ENCODE peak calls at places on chromosomes 6 and 20, in eight cellular contexts. One of them, this sample, is unnamed.

GRCh38 chr6:110814488-110815259 is 595 bp downstream of the CDK19 start:
- DNase-seq in upper lobe of right lung: peak; percentile 86
- DNase-seq in PC-9: peak; percentile 40
- DNase-seq in T-helper 17 cell: peak; percentile 31
- DNase-seq in heart right ventricle: peak; percentile 65
- DNase-seq in mucosa of descending colon: peak; percentile 82
- DNase-seq in MG63: peak; percentile 53
- DNase-seq in neural progenitor cell: peak; percentile 66
- DNase-seq in this sample: peak; percentile 6

GRCh38 chr6:25100288-25100687 is 164.5 kb upstream of the RIPOR2 start:
- DNase-seq in upper lobe of right lung: no peak
- DNase-seq in PC-9: no peak
- DNase-seq in T-helper 17 cell: no peak
- DNase-seq in heart right ventricle: no peak
- DNase-seq in mucosa of descending colon: no peak
- DNase-seq in MG63: no peak
- DNase-seq in neural progenitor cell: no peak
- DNase-seq in this sample: peak; percentile 81

GRCh38 chr6:90062667-90063066 is 168.4 kb downstream of the GJA10 start:
- DNase-seq in upper lobe of right lung: no peak
- DNase-seq in PC-9: no peak
- DNase-seq in T-helper 17 cell: no peak
- DNase-seq in heart right ventricle: no peak
- DNase-seq in mucosa of descending colon: no peak
- DNase-seq in MG63: no peak
- DNase-seq in neural progenitor cell: no peak
- DNase-seq in this sample: no peak

GRCh38 chr20:9306521-9306920 is 207.9 kb upstream of the LAMP5 start:
- DNase-seq in upper lobe of right lung: no peak
- DNase-seq in PC-9: peak; percentile 6
- DNase-seq in T-helper 17 cell: no peak
- DNase-seq in heart right ventricle: no peak
- DNase-seq in mucosa of descending colon: no peak
- DNase-seq in MG63: peak; percentile 30
- DNase-seq in neural progenitor cell: no peak
- DNase-seq in this sample: peak; percentile 90

GRCh38 chr6:100775667-100776066 is 105.5 kb downstream of the ASCC3 start:
- DNase-seq in upper lobe of right lung: no peak
- DNase-seq in PC-9: no peak
- DNase-seq in T-helper 17 cell: no peak
- DNase-seq in heart right ventricle: no peak
- DNase-seq in mucosa of descending colon: no peak
- DNase-seq in MG63: no peak
- DNase-seq in neural progenitor cell: no peak
- DNase-seq in this sample: peak; percentile 34

GRCh38 chr20:37868998-37869861 is 33.7 kb upstream of the VSTM2L start:
- DNase-seq in upper lobe of right lung: peak; percentile 46
- DNase-seq in PC-9: no peak
- DNase-seq in T-helper 17 cell: no peak
- DNase-seq in heart right ventricle: no peak
- DNase-seq in mucosa of descending colon: no peak
- DNase-seq in MG63: no peak
- DNase-seq in neural progenitor cell: peak; percentile 21
- DNase-seq in this sample: no peak

GRCh38 chr6:28537509-28538140 is 11.9 kb downstream of the GPX5 start:
- DNase-seq in upper lobe of right lung: no peak
- DNase-seq in PC-9: no peak
- DNase-seq in T-helper 17 cell: no peak
- DNase-seq in heart right ventricle: no peak
- DNase-seq in mucosa of descending colon: no peak
- DNase-seq in MG63: peak; percentile 13
- DNase-seq in neural progenitor cell: peak; percentile 65
- DNase-seq in this sample: peak; percentile 13

GRCh38 chr20:44836596-44837120 is 26.3 kb upstream of the RIMS4 start:
- DNase-seq in upper lobe of right lung: no peak
- DNase-seq in PC-9: no peak
- DNase-seq in T-helper 17 cell: no peak
- DNase-seq in heart right ventricle: no peak
- DNase-seq in mucosa of descending colon: no peak
- DNase-seq in MG63: no peak
- DNase-seq in neural progenitor cell: no peak
- DNase-seq in this sample: no peak

GRCh38 chr6:16713597-16713996 is 47.7 kb downstream of the ATXN1 start:
- DNase-seq in upper lobe of right lung: no peak
- DNase-seq in PC-9: no peak
- DNase-seq in T-helper 17 cell: no peak
- DNase-seq in heart right ventricle: no peak
- DNase-seq in mucosa of descending colon: no peak
- DNase-seq in MG63: peak; percentile 25
- DNase-seq in neural progenitor cell: no peak
- DNase-seq in this sample: peak; percentile 77

GRCh38 chr6:18096423-18096822 is 26.1 kb downstream of the NHLRC1 start:
- DNase-seq in upper lobe of right lung: no peak
- DNase-seq in PC-9: no peak
- DNase-seq in T-helper 17 cell: no peak
- DNase-seq in heart right ventricle: no peak
- DNase-seq in mucosa of descending colon: no peak
- DNase-seq in MG63: no peak
- DNase-seq in neural progenitor cell: no peak
- DNase-seq in this sample: no peak

GRCh38 chr20:8018928-8019177 is 708 bp downstream of the TMX4 start:
- DNase-seq in upper lobe of right lung: no peak
- DNase-seq in PC-9: no peak
- DNase-seq in T-helper 17 cell: no peak
- DNase-seq in heart right ventricle: no peak
- DNase-seq in mucosa of descending colon: no peak
- DNase-seq in MG63: no peak
- DNase-seq in neural progenitor cell: no peak
- DNase-seq in this sample: no peak

DNA sequence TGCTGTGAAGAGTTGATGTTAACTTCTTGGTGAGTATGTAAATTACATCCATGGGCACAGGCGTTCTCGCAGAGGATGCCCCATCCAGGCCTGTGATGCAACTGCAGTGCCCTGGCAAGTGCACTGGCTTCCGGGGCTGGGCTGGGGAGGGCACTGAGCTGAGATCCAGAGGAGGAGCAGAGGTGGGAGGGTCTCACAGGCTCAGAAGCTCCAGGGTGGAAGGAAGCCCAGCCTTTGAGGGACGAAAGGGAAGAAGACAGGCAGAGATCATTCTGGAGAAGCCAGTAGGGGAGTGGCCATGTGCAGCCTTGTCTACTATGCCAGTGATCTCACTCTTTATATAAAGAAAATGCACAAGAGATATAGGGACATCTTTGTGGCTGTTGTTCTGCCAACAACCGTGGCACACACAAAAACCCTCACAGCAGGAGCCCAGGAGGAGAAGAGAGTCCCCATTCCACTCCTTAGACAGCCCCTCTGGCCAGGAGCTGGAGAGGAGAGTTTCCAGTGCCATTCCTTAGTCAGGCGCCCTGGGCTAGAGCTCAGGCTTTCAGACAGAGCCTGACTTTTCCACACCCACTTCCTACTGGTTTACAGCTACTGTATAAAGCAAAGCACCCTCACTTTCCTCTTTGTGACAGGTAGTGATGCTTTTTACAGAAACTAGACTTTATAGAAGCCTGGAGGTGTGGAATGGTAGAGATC is 146.1 kb downstream of the SYCP2 start:
- DNase-seq in upper lobe of right lung: no peak
- DNase-seq in PC-9: no peak
- DNase-seq in T-helper 17 cell: no peak
- DNase-seq in heart right ventricle: no peak
- DNase-seq in mucosa of descending colon: no peak
- DNase-seq in MG63: no peak
- DNase-seq in neural progenitor cell: no peak
- DNase-seq in this sample: no peak
- H3K9me3 ChIP-seq in upper lobe of right lung: no peaks in the 10 kb centered on the region
- H3K9me3 ChIP-seq in PC-9: no peaks in the 10 kb centered on the region
- H3K9me3 ChIP-seq in T-helper 17 cell: no peaks in the 10 kb centered on the region
- H3K9me3 ChIP-seq in heart right ventricle: no peaks in the 10 kb centered on the region
- H3K9me3 ChIP-seq in mucosa of descending colon: peaks cover 2% of the 10 kb centered on the region
- H3K9me3 ChIP-seq in MG63: peaks cover under 1% of the 10 kb centered on the region
- H3K9me3 ChIP-seq in neural progenitor cell: peaks cover 4% of the 10 kb centered on the region
- H3K9me3 ChIP-seq in this sample: no peaks in the 10 kb centered on the region

GRCh38 chr6:40038626-40039025 is 104.4 kb upstream of the MOCS1 start:
- DNase-seq in upper lobe of right lung: no peak
- DNase-seq in PC-9: no peak
- DNase-seq in T-helper 17 cell: no peak
- DNase-seq in heart right ventricle: no peak
- DNase-seq in mucosa of descending colon: no peak
- DNase-seq in MG63: no peak
- DNase-seq in neural progenitor cell: no peak
- DNase-seq in this sample: no peak

GRCh38 chr6:40044196-40044595 is 109.9 kb upstream of the MOCS1 start:
- DNase-seq in upper lobe of right lung: no peak
- DNase-seq in PC-9: no peak
- DNase-seq in T-helper 17 cell: no peak
- DNase-seq in heart right ventricle: no peak
- DNase-seq in mucosa of descending colon: no peak
- DNase-seq in MG63: no peak
- DNase-seq in neural progenitor cell: no peak
- DNase-seq in this sample: no peak

GRCh38 chr6:40039042-40039441 is 104.8 kb upstream of the MOCS1 start:
- DNase-seq in upper lobe of right lung: no peak
- DNase-seq in PC-9: no peak
- DNase-seq in T-helper 17 cell: no peak
- DNase-seq in heart right ventricle: no peak
- DNase-seq in mucosa of descending colon: no peak
- DNase-seq in MG63: no peak
- DNase-seq in neural progenitor cell: no peak
- DNase-seq in this sample: no peak

GRCh38 chr6:40037271-40037670 is 103.0 kb upstream of the MOCS1 start:
- DNase-seq in upper lobe of right lung: no peak
- DNase-seq in PC-9: no peak
- DNase-seq in T-helper 17 cell: no peak
- DNase-seq in heart right ventricle: no peak
- DNase-seq in mucosa of descending colon: no peak
- DNase-seq in MG63: no peak
- DNase-seq in neural progenitor cell: no peak
- DNase-seq in this sample: no peak

DNA sequence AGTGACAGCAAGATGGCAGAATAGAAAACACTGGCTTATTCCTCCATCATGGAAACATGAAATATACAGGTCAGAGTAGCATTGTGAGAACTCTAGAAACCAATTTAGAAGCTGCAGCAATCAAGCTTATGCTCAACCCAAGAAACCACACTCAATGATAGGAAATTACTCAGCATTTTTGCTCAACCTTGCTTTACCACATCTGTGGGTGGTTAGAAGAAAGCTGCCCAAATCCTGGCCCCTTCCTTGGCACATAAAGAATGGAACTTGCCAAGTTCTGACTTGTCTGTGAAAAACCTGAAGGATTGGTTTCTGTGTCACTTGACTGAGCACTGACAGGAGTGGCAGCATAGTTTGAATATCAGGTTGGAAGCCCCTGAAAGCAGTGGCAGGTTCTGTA is 108.0 kb upstream of the MOCS1 start:
- DNase-seq in upper lobe of right lung: no peak
- DNase-seq in PC-9: no peak
- DNase-seq in T-helper 17 cell: no peak
- DNase-seq in heart right ventricle: no peak
- DNase-seq in mucosa of descending colon: no peak
- DNase-seq in MG63: no peak
- DNase-seq in neural progenitor cell: no peak
- DNase-seq in this sample: no peak
- H3K9me3 ChIP-seq in upper lobe of right lung: no peaks in the 10 kb centered on the region
- H3K9me3 ChIP-seq in PC-9: no peaks in the 10 kb centered on the region
- H3K9me3 ChIP-seq in T-helper 17 cell: no peaks in the 10 kb centered on the region
- H3K9me3 ChIP-seq in heart right ventricle: no peaks in the 10 kb centered on the region
- H3K9me3 ChIP-seq in mucosa of descending colon: no peaks in the 10 kb centered on the region
- H3K9me3 ChIP-seq in MG63: no peaks in the 10 kb centered on the region
- H3K9me3 ChIP-seq in neural progenitor cell: no peaks in the 10 kb centered on the region
- H3K9me3 ChIP-seq in this sample: peaks cover 3% of the 10 kb centered on the region

GRCh38 chr6:168376120-168376519 is 56.5 kb upstream of the DACT2 start:
- DNase-seq in upper lobe of right lung: no peak
- DNase-seq in PC-9: no peak
- DNase-seq in T-helper 17 cell: no peak
- DNase-seq in heart right ventricle: no peak
- DNase-seq in mucosa of descending colon: peak; percentile 27
- DNase-seq in MG63: no peak
- DNase-seq in neural progenitor cell: no peak
- DNase-seq in this sample: no peak
- H3K9me3 ChIP-seq in upper lobe of right lung: no peaks in the 10 kb centered on the region
- H3K9me3 ChIP-seq in PC-9: no peaks in the 10 kb centered on the region
- H3K9me3 ChIP-seq in T-helper 17 cell: no peaks in the 10 kb centered on the region
- H3K9me3 ChIP-seq in heart right ventricle: no peaks in the 10 kb centered on the region
- H3K9me3 ChIP-seq in mucosa of descending colon: no peaks in the 10 kb centered on the region
- H3K9me3 ChIP-seq in MG63: no peaks in the 10 kb centered on the region
- H3K9me3 ChIP-seq in neural progenitor cell: no peaks in the 10 kb centered on the region
- H3K9me3 ChIP-seq in this sample: no peaks in the 10 kb centered on the region

GRCh38 chr6:19317587-19317986 is 519.6 kb upstream of the ID4 start:
- DNase-seq in upper lobe of right lung: no peak
- DNase-seq in PC-9: no peak
- DNase-seq in T-helper 17 cell: no peak
- DNase-seq in heart right ventricle: no peak
- DNase-seq in mucosa of descending colon: no peak
- DNase-seq in MG63: no peak
- DNase-seq in neural progenitor cell: no peak
- DNase-seq in this sample: no peak
- H3K9me3 ChIP-seq in upper lobe of right lung: no peaks in the 10 kb centered on the region
- H3K9me3 ChIP-seq in PC-9: no peaks in the 10 kb centered on the region
- H3K9me3 ChIP-seq in T-helper 17 cell: peaks cover 4% of the 10 kb centered on the region
- H3K9me3 ChIP-seq in heart right ventricle: no peaks in the 10 kb centered on the region
- H3K9me3 ChIP-seq in mucosa of descending colon: no peaks in the 10 kb centered on the region
- H3K9me3 ChIP-seq in MG63: no peaks in the 10 kb centered on the region
- H3K9me3 ChIP-seq in neural progenitor cell: no peaks in the 10 kb centered on the region
- H3K9me3 ChIP-seq in this sample: no peaks in the 10 kb centered on the region

GRCh38 chr6:21187485-21187884 is 406.1 kb upstream of the SOX4 start:
- DNase-seq in upper lobe of right lung: no peak
- DNase-seq in PC-9: no peak
- DNase-seq in T-helper 17 cell: no peak
- DNase-seq in heart right ventricle: no peak
- DNase-seq in mucosa of descending colon: no peak
- DNase-seq in MG63: no peak
- DNase-seq in neural progenitor cell: no peak
- DNase-seq in this sample: no peak
- H3K9me3 ChIP-seq in upper lobe of right lung: no peaks in the 10 kb centered on the region
- H3K9me3 ChIP-seq in PC-9: no peaks in the 10 kb centered on the region
- H3K9me3 ChIP-seq in T-helper 17 cell: no peaks in the 10 kb centered on the region
- H3K9me3 ChIP-seq in heart right ventricle: no peaks in the 10 kb centered on the region
- H3K9me3 ChIP-seq in mucosa of descending colon: no peaks in the 10 kb centered on the region
- H3K9me3 ChIP-seq in MG63: no peaks in the 10 kb centered on the region
- H3K9me3 ChIP-seq in neural progenitor cell: no peaks in the 10 kb centered on the region
- H3K9me3 ChIP-seq in this sample: no peaks in the 10 kb centered on the region

GRCh38 chr6:45738057-45738455 is 277.6 kb downstream of the CLIC5 start:
- DNase-seq in upper lobe of right lung: no peak
- DNase-seq in PC-9: no peak
- DNase-seq in T-helper 17 cell: no peak
- DNase-seq in heart right ventricle: no peak
- DNase-seq in mucosa of descending colon: no peak
- DNase-seq in MG63: no peak
- DNase-seq in neural progenitor cell: no peak
- DNase-seq in this sample: no peak
- H3K9me3 ChIP-seq in upper lobe of right lung: no peaks in the 10 kb centered on the region
- H3K9me3 ChIP-seq in PC-9: no peaks in the 10 kb centered on the region
- H3K9me3 ChIP-seq in T-helper 17 cell: no peaks in the 10 kb centered on the region
- H3K9me3 ChIP-seq in heart right ventricle: no peaks in the 10 kb centered on the region
- H3K9me3 ChIP-seq in mucosa of descending colon: no peaks in the 10 kb centered on the region
- H3K9me3 ChIP-seq in MG63: no peaks in the 10 kb centered on the region
- H3K9me3 ChIP-seq in neural progenitor cell: no peaks in the 10 kb centered on the region
- H3K9me3 ChIP-seq in this sample: no peaks in the 10 kb centered on the region

This sample was measured in PC-3.